ENCODE peak calls at places on chromosomes 5 and 9, in seven cellular contexts. E is CD8-positive, alpha-beta T cell; U is small intestine; S is NCI-H774; G is GM03348; B is HAP-1; R is cardiac fibroblast. K is an unnamed sample.

GRCh38 chr5:172830275-172830799 is 3.7 kb upstream of the ERGIC1 start:
- DNase-seq in G (no peak), R (no peak), U (no peak), B (no peak), E (no peak), S (no peak), K (no peak)

GRCh38 chr5:176436641-176437040 is 11.5 kb upstream of the FAF2 start:
- DNase-seq in R (no peak), U (no peak), E (no peak), G (peak), S (no peak), B (no peak), K (no peak)

GRCh38 chr9:83062011-83062652 is 810 bp downstream of the RASEF start:
- DNase-seq in U (peak), S (peak), E (no peak), B (no peak), G (peak), R (no peak), K (no peak)

GRCh38 chr5:78433972-78434371 is 73.6 kb downstream of the SCAMP1 start:
- DNase-seq in R (no peak), E (no peak), G (no peak), S (no peak), B (no peak), U (no peak), K (no peak)

GRCh38 chr9:78713746-78714405 is 417.0 kb downstream of the PSAT1 start:
- DNase-seq in U (no peak), R (peak), E (no peak), S (no peak), G (peak), B (no peak), K (no peak)

GRCh38 chr9:93261735-93262523 is 78.0 kb downstream of the WNK2 start:
- DNase-seq in E (no peak), S (no peak), R (no peak), U (no peak), B (peak), G (peak), K (peak)

GRCh38 chr5:99449786-99450185 is 521.0 kb upstream of the CHD1 start:
- DNase-seq in U (no peak), G (no peak), E (no peak), S (no peak), R (no peak), B (no peak), K (no peak)

GRCh38 chr9:91896513-91897121 is 53.4 kb downstream of the ROR2 start:
- DNase-seq in S (peak), E (no peak), U (no peak), R (peak), B (no peak), G (no peak), K (no peak)

GRCh38 chr5:16539169-16539666 is 73.6 kb upstream of the ZNF622 start:
- DNase-seq in S (no peak), B (no peak), U (peak), G (peak), E (no peak), R (peak), K (peak)

GRCh38 chr5:151239237-151239861 is 13.6 kb upstream of the GM2A start:
- DNase-seq in B (peak), R (peak), U (peak), E (no peak), G (peak), S (peak), K (peak)

GRCh38 chr5:73654861-73655318 is 28.9 kb downstream of the ARHGEF28 start:
- DNase-seq in G (no peak), R (no peak), U (peak), B (peak), S (no peak), E (no peak), K (no peak)

K was measured in gastrocnemius medialis.